ENCODE peak calls at places on chromosomes 16 and 17, in five cellular contexts. P is stimulated activated CD8-positive, alpha-beta memory T cell treated with anti-CD3 and anti-CD28 coated beads, Interleukin-12 subunit alpha, Interleukin-12 subunit beta, amount 100 ng/mL, for 4 hours; Q is M059J; I is nephron progenitor cell; X is astrocyte of the spinal cord. L is an unnamed sample.

GRCh38 chr17:73089322-73089721 is 3.2 kb downstream of the SLC39A11 start:
- DNase-seq in X (no peak), I (no peak), P (no peak), Q (no peak), L (no peak)

GRCh38 chr16:1981972-1982574 is 804 bp upstream of the NOXO1 start:
- DNase-seq in P (no peak), X (no peak), I (no peak), Q (peak), L (no peak)

GRCh38 chr17:57499648-57500049 is 243.3 kb downstream of the MSI2 start:
- DNase-seq in Q (no peak), I (no peak), P (no peak), X (peak), L (no peak)

GRCh38 chr16:30875881-30876791 is 17.7 kb downstream of the BCL7C start:
- DNase-seq in I (no peak), Q (peak), X (no peak), P (no peak), L (no peak)

GRCh38 chr17:32497431-32498205 is 10.8 kb downstream of the CDK5R1 start:
- DNase-seq in I (no peak), P (no peak), X (peak), Q (peak), L (no peak)

GRCh38 chr16:3401719-3402397 is 843 bp downstream of the ZNF174 start:
- DNase-seq in X (peak), Q (peak), P (no peak), I (peak), L (peak)

GRCh38 chr17:7763919-7764318 is 46.4 kb downstream of the DNAH2 start:
- DNase-seq in P (no peak), I (no peak), X (no peak), Q (no peak), L (no peak)

GRCh38 chr17:1058423-1059130 is 61.6 kb downstream of the TIMM22 start:
- DNase-seq in I (no peak), P (peak), X (peak), Q (peak), L (peak)

GRCh38 chr16:81283044-81283443 is 31.7 kb upstream of the GAN start:
- DNase-seq in P (no peak), I (no peak), Q (no peak), X (no peak), L (no peak)